ENCODE peak calls at places on chromosomes 6 and 20, in seven cellular contexts. K, Y, J, L, V, M and O are unnamed samples.

GRCh38 chr20:40154514-40154913 is 534.5 kb downstream of the MAFB start:
- DNase-seq in K (no peak), Y (no peak), J (no peak), L (no peak), V (no peak), M (no peak), O (no peak)

GRCh38 chr20:33947709-33948295 is 45.9 kb upstream of the RALY start:
- DNase-seq in K (peak; percentile 88), Y (peak; percentile 38), J (no peak), L (peak; percentile 6), V (no peak), M (no peak), O (peak; percentile 3)

GRCh38 chr6:126054258-126054702 is 67.9 kb downstream of the TRMT11 start:
- DNase-seq in K (peak; percentile 43), Y (no peak), J (no peak), L (peak; percentile 45), V (no peak), M (no peak), O (peak; percentile 27)

GRCh38 chr6:22888147-22888831 is 318.9 kb downstream of the HDGFL1 start:
- DNase-seq in K (peak; percentile 25), Y (no peak), J (no peak), L (peak; percentile 75), V (no peak), M (no peak), O (peak; percentile 82)

GRCh38 chr6:4778086-4778485 is 1.9 kb downstream of the CDYL start:
- DNase-seq in K (peak; percentile 14), Y (peak; percentile 11), J (no peak), L (peak; percentile 23), V (no peak), M (no peak), O (no peak)

GRCh38 chr6:12761376-12762115 is 45.0 kb downstream of the PHACTR1 start:
- DNase-seq in K (peak; percentile 4), Y (peak; percentile 96), J (no peak), L (peak; percentile 98), V (no peak), M (no peak), O (peak; percentile 29)

GRCh38 chr6:91569071-91569470 is 982.2 kb upstream of the MAP3K7 start:
- DNase-seq in K (no peak), Y (peak; percentile 0), J (no peak), L (peak; percentile 72), V (no peak), M (no peak), O (peak; percentile 47)

GRCh38 chr6:110221738-110222137 is 41.5 kb downstream of the CDC40 start:
- DNase-seq in K (no peak), Y (no peak), J (no peak), L (no peak), V (no peak), M (no peak), O (no peak)

GRCh38 chr20:1535420-1536175 is 21.9 kb downstream of the SIRPD start:
- DNase-seq in K (no peak), Y (no peak), J (no peak), L (no peak), V (peak; percentile 58), M (peak; percentile 68), O (no peak)

GRCh38 chr20:46784450-46785127 is 75.1 kb downstream of the SLC2A10 start:
- DNase-seq in K (no peak), Y (peak; percentile 65), J (no peak), L (peak; percentile 21), V (no peak), M (no peak), O (no peak)

GRCh38 chr20:24718696-24719095 is 230.4 kb upstream of the CST7 start:
- DNase-seq in K (no peak), Y (no peak), J (no peak), L (no peak), V (no peak), M (no peak), O (no peak)

GRCh38 chr20:63635431-63636141 is 8.7 kb upstream of the GMEB2 start:
- DNase-seq in K (no peak), Y (no peak), J (no peak), L (no peak), V (peak; percentile 69), M (peak; percentile 73), O (no peak)

GRCh38 chr6:99013145-99013544 is 65.4 kb upstream of the FBXL4 start:
- DNase-seq in K (peak; percentile 47), Y (peak; percentile 43), J (no peak), L (peak; percentile 99), V (no peak), M (no peak), O (peak; percentile 79)

GRCh38 chr20:32191873-32192272 is 15.7 kb downstream of the PLAGL2 start:
- DNase-seq in K (no peak), Y (no peak), J (no peak), L (peak; percentile 54), V (no peak), M (no peak), O (no peak)

GRCh38 chr20:25549866-25550477 is 35.4 kb downstream of the NINL start:
- DNase-seq in K (no peak), Y (peak; percentile 60), J (no peak), L (peak; percentile 67), V (no peak), M (no peak), O (no peak)

GRCh38 chr6:169241688-169242350 is 11.8 kb downstream of the THBS2 start:
- DNase-seq in K (no peak), Y (no peak), J (peak; percentile 27), L (no peak), V (no peak), M (no peak), O (no peak)

DNA sequence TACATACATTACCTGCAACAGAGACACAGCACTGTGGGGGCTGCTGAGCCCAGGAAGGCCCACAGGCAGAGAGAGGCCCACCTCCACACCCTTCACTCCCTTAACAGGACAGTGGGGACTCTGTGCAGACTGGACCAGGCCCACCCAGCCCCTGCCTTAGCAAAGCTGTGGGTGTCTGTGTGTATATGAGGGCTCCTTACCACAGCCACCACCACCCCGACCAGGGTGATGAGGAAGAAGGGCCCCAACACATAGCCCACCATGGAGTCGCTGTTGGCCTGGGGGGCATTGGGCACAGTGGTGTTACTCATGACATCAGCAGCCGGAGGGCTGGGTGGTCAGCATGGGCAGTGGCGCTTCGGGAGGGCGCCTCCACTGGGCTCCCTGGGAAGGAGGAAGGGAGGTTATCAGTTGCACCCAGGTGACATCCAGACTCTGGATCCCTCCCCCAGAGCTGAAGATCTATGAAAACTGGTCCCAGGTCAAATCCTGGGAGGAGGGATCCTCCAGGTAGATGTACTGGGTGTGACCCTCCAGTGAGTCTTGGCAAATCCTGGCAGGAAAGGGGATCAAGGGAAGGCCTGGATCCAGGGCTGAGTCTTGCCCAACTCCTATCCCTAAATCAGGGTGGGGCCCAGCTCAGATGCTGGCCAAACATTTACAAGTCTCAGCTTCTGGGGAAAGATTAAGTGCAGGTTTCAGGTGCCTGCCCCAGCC is 1.2 kb downstream of the SMIM29 start:
- DNase-seq in K (no peak), Y (peak; percentile 65), J (no peak), L (no peak), V (peak; percentile 44), M (no peak), O (no peak)
- H3K4me3 ChIP-seq in K (peak overlapping the region; percentile 76), Y (peak overlapping the region; percentile 91), J (no peak overlapping the region), L (peak overlapping the region; percentile 74), V (peak overlapping the region; percentile 83), M (peak overlapping the region; percentile 96), O (peak overlapping the region; percentile 81)

GRCh38 chr6:37221585-37222124 is 35.9 kb upstream of the TBC1D22B start:
- DNase-seq in K (no peak), Y (no peak), J (no peak), L (no peak), V (no peak), M (no peak), O (no peak)

GRCh38 chr6:37225350-37226169 is 32.0 kb upstream of the TBC1D22B start:
- DNase-seq in K (no peak), Y (no peak), J (no peak), L (no peak), V (no peak), M (no peak), O (no peak)

GRCh38 chr6:37222125-37222967 is 35.2 kb upstream of the TBC1D22B start:
- DNase-seq in K (peak; percentile 91), Y (peak; percentile 90), J (peak; percentile 84), L (peak; percentile 91), V (peak; percentile 91), M (peak; percentile 92), O (peak; percentile 77)

GRCh38 chr6:37218501-37218900 is 39.1 kb upstream of the TBC1D22B start:
- DNase-seq in K (no peak), Y (no peak), J (no peak), L (no peak), V (no peak), M (no peak), O (no peak)

DNA sequence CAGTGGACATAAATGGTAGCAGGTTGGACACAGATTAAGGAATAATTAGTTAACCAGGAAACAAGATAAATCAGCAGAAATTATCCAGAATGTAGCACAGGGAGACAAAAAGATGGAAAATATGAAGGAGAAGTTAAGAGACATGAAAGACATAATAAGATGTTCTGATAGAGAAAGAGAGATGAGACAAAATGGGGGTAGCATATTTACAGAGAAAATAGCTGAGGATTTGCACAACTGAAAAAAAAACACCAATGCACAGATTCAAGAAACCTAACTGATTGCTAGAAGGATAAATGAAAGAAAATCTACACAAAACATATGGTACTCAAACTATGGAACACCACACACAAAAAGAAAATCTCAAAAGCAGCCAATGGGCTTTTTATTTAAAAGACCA is 34.6 kb upstream of the TBC1D22B start:
- DNase-seq in K (no peak), Y (no peak), J (no peak), L (no peak), V (no peak), M (no peak), O (no peak)
- H3K4me3 ChIP-seq in K (peak overlapping the region; percentile 52), Y (peak overlapping the region; percentile 65), J (peak overlapping the region; percentile 66), L (peak overlapping the region; percentile 44), V (peak overlapping the region; percentile 76), M (peak overlapping the region; percentile 78), O (peak overlapping the region; percentile 70)

DNA sequence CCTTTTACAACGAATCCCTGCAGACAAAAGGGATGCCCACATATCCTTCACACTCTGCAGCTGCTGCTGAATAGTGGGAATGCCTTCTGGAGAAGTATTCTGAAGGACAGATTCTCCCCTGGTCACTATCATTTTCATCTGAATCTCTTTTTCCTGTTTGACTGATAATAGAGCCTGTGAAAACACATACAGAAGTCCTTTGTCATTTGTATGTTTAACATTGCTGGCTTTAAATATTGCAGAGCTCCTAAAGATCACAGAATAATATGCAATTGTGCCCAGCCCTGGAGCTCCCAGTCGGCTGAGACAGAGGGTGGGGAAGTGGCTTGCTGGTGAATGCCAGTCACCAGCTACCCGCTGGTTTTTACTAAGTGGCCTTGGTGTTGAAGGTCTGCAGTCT is 272.3 kb downstream of the SYNE1 start:
- DNase-seq in K (no peak), Y (no peak), J (no peak), L (no peak), V (no peak), M (no peak), O (no peak)
- H3K4me3 ChIP-seq in K (no peak overlapping the region), Y (no peak overlapping the region), J (no peak overlapping the region), L (no peak overlapping the region), V (no peak overlapping the region), M (no peak overlapping the region), O (no peak overlapping the region)

GRCh38 chr6:142940487-142940886 is 4.5 kb downstream of the HIVEP2 start:
- DNase-seq in K (no peak), Y (no peak), J (no peak), L (peak; percentile 86), V (no peak), M (no peak), O (no peak)
- H3K4me3 ChIP-seq in K (no peak overlapping the region), Y (no peak overlapping the region), J (no peak overlapping the region), L (no peak overlapping the region), V (no peak overlapping the region), M (no peak overlapping the region), O (no peak overlapping the region)

GRCh38 chr6:47302043-47302442 is 7.7 kb downstream of the TNFRSF21 start:
- DNase-seq in K (no peak), Y (no peak), J (no peak), L (no peak), V (no peak), M (no peak), O (no peak)
- H3K4me3 ChIP-seq in K (no peak overlapping the region), Y (no peak overlapping the region), J (no peak overlapping the region), L (no peak overlapping the region), V (no peak overlapping the region), M (no peak overlapping the region), O (no peak overlapping the region)